ENCODE peak calls at places on chromosome 6, in nine cellular contexts. W is fibroblast of lung, Z is kidney epithelial cell, V is HCT116, N is left ventricle myocardium inferior, F is OCI-LY7, C is GM12878, P is BJ, X is psoas muscle. O is an unnamed sample. For H3K36me3, the result is how much of the 10 kb centered on the place peaks cover.

GRCh38 chr6:31586596-31586995 is 519 bp downstream of the LST1 start:
- DNase-seq in W (no peak), Z (no peak), V (no peak), N (no peak), F (peak), C (no peak), P (no peak), X (no peak), O (no peak)

GRCh38 chr6:158988477-158988876 is 11.5 kb downstream of the RSPH3 start:
- DNase-seq in W (no peak), Z (no peak), V (no peak), N (no peak), F (no peak), C (no peak), P (no peak), X (no peak), O (no peak)

GRCh38 chr6:135985471-135985870 is 134.0 kb downstream of the PDE7B start:
- DNase-seq in W (peak), Z (no peak), V (no peak), N (no peak), F (no peak), C (no peak), P (no peak), X (no peak), O (no peak)

GRCh38 chr6:57265755-57266221 is 43.7 kb upstream of the RAB23 start:
- DNase-seq in W (peak), Z (no peak), V (no peak), N (no peak), F (no peak), C (no peak), P (no peak), X (no peak), O (no peak)

GRCh38 chr6:118679293-118679692 is 27.9 kb upstream of the CEP85L start:
- DNase-seq in W (peak), Z (no peak), V (no peak), N (no peak), F (no peak), C (no peak), P (peak), X (no peak), O (no peak)

GRCh38 chr6:130111031-130111430 is 92.7 kb downstream of the L3MBTL3 start:
- DNase-seq in W (no peak), Z (no peak), V (no peak), N (no peak), F (no peak), C (no peak), P (no peak), X (no peak), O (no peak)

GRCh38 chr6:128491041-128491642 is 29.3 kb downstream of the PTPRK start:
- DNase-seq in W (peak), Z (no peak), V (peak), N (no peak), F (no peak), C (no peak), P (no peak), X (no peak), O (no peak)

GRCh38 chr6:146884728-146885127 is 286.0 kb downstream of the ADGB start:
- DNase-seq in W (no peak), Z (peak), V (no peak), N (no peak), F (no peak), C (no peak), P (no peak), X (no peak), O (no peak)

GRCh38 chr6:49570474-49571079 is 20.1 kb downstream of the C6orf141 start:
- DNase-seq in W (peak), Z (no peak), V (no peak), N (no peak), F (no peak), C (no peak), P (no peak), X (no peak), O (no peak)

GRCh38 chr6:5782783-5783567 is 223.8 kb downstream of the NRN1 start:
- DNase-seq in W (peak), Z (no peak), V (no peak), N (peak), F (no peak), C (no peak), P (no peak), X (peak), O (peak)

GRCh38 chr6:160261120-160261450 is 2.5 kb upstream of the SLC22A2 start:
- DNase-seq in W (no peak), Z (no peak), V (no peak), N (no peak), F (no peak), C (no peak), P (no peak), X (no peak), O (no peak)

GRCh38 chr6:104887350-104887749 is 27.6 kb upstream of the HACE1 start:
- DNase-seq in W (peak), Z (no peak), V (no peak), N (no peak), F (peak), C (no peak), P (no peak), X (no peak), O (no peak)

GRCh38 chr6:132399376-132400074 is 1.8 kb downstream of the MOXD1 start:
- DNase-seq in W (peak), Z (peak), V (no peak), N (no peak), F (no peak), C (no peak), P (peak), X (no peak), O (no peak)

GRCh38 chr6:122307577-122307976 is 91.9 kb upstream of the HSF2 start:
- DNase-seq in W (no peak), Z (no peak), V (no peak), N (no peak), F (no peak), C (no peak), P (no peak), X (no peak), O (no peak)

GRCh38 chr6:146598785-146599405 is at the start of gene ADGB:
- DNase-seq in W (peak), Z (no peak), V (no peak), N (peak), F (no peak), C (no peak), P (peak), X (peak), O (peak)

GRCh38 chr6:82410151-82410621 is 46.6 kb downstream of the TPBG start:
- DNase-seq in W (peak), Z (no peak), V (no peak), N (no peak), F (no peak), C (no peak), P (no peak), X (no peak), O (no peak)

GRCh38 chr6:35498407-35499045 is 1.6 kb upstream of the TEAD3 start:
- DNase-seq in W (no peak), Z (no peak), V (no peak), N (no peak), F (no peak), C (no peak), P (no peak), X (no peak), O (no peak)

GRCh38 chr6:140017470-140017869 is 643.0 kb upstream of the CITED2 start:
- DNase-seq in W (no peak), Z (no peak), V (no peak), N (no peak), F (no peak), C (no peak), P (no peak), X (no peak), O (no peak)

GRCh38 chr6:102995491-102995890 is 1602.0 kb downstream of the GRIK2 start:
- DNase-seq in W (no peak), Z (no peak), V (no peak), N (no peak), F (no peak), C (no peak), P (no peak), X (no peak), O (no peak)

GRCh38 chr6:155497273-155497672 is 41.6 kb upstream of the NOX3 start:
- DNase-seq in W (no peak), Z (no peak), V (no peak), N (no peak), F (no peak), C (no peak), P (no peak), X (no peak), O (no peak)

DNA sequence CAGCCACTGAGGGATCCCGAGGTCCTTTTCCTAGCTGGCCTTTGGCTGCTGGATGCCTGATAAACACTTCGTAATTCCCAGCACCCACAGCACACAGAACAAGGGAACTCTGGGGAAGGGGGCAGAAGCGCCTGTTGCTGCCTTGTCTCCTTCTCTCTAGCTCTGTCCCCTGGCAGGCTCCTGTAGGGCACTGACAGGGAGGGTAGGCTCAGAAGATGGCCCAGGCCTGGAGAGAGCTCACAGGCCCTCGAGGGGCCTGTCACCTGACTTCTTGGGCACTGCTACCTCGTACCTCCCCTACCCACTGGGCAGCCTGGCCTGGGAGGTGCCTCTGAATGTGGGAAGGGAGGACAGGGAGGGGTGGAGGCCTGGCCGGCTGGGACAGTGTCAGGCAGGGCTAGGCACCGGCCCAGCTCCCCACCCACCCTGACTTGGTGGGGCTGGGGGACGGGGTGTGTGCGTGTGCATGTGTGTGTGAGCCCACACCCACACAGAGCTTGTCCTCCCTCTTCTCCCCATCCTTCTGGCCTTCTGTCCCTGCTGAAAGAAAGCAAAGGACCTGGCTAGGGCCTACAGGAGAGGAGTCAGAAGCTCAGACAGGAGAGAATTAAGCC is 18.1 kb downstream of the C6orf132 start:
- DNase-seq in W (no peak), Z (no peak), V (no peak), N (no peak), F (no peak), C (no peak), P (no peak), X (no peak), O (no peak)
- H3K36me3 ChIP-seq in W (under half), Z (under half), V (under half), N (under half), F (under half), C (under half), P (under half), X (under half), O (under half)

GRCh38 chr6:69427882-69428281 is 368.9 kb downstream of the LMBRD1 start:
- DNase-seq in W (no peak), Z (no peak), V (no peak), N (no peak), F (no peak), C (no peak), P (no peak), X (no peak), O (no peak)
- TF ChIP-seq CTCF in W (no peak), Z (no peak), V (no peak), N (no peak), F (no peak), C (no peak), P (no peak), X (no peak), O (peak)

DNA sequence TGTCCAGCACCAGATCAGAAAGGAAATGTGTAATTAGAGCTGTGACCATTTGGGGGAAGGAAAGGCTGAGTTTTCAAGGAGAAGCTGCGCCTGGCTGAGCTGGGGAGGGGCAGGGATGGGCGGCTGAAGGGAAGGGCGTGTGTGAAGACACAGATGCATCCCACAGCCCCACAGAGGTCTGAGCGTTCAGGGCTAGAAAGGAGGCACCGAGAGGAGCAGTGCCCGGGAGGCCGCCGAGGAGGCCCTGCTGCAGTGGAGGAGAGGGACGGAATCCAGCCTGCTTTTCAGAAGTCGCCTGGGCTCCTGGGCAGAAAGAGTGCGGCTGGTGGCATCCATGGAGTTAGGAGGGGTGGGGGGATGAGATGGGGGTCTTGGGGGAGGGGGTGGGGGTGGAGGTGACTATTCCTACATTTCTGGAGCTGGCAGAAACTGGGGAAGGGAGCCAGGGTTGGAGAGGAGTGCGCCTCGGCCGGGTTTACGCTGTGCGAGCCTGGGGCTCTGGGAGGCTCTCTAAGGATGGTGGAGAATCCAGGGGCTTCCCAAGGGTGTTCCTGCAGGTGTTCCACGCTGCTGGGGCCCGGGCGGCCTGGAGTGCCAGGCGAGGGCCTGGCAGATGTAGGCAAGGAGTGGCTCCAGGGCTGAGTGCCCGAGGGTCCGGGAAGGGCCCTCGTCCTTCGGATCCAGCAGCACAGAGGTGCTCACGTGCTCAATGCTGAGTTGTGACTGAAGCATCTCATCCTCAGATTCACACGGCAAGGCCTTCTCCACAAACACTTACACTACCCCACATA is 41.8 kb downstream of the WDR27 start:
- DNase-seq in W (no peak), Z (no peak), V (no peak), N (no peak), F (no peak), C (no peak), P (no peak), X (no peak), O (no peak)
- H3K36me3 ChIP-seq in W (under half), Z (under half), V (under half), N (under half), F (half or more), C (under half), P (under half), X (under half), O (under half)

DNA sequence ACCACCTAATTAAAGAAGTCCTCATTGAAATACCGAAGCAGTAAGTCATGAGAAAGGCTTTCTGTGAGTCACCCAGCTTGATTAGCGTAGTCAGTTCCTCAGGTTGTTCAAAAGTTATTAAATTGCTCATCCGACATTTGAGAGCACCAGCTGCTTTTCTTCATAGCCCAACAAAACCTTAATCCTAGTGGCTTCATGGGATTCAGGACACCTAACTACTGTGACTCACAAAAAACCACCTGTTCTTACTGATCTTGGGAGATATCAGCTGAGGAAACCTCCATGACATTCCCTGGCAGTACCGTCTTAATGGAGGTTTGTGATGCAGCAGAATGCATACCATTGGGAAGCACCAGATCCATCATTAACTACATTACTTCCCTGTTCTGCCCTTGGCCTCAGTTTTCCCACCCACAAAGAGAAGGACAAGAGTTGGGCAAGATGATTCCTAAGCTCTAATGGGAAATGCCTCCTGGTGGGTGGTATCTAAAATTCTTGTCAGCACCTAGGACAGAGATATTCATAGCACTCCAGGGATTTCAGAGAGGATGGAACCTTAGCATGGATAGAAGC is 103.8 kb downstream of the KHDC1L start:
- DNase-seq in W (peak), Z (peak), V (no peak), N (no peak), F (no peak), C (no peak), P (peak), X (no peak), O (no peak)
- TF ChIP-seq CTCF in W (no peak), Z (peak), V (no peak), N (no peak), F (no peak), C (no peak), P (peak), X (no peak), O (no peak)

GRCh38 chr6:112154711-112155110 is 67.3 kb downstream of the FAM229B start:
- DNase-seq in W (peak), Z (no peak), V (no peak), N (no peak), F (no peak), C (no peak), P (no peak), X (no peak), O (no peak)

GRCh38 chr6:112156694-112157093 is 69.3 kb downstream of the FAM229B start:
- DNase-seq in W (no peak), Z (no peak), V (no peak), N (no peak), F (no peak), C (no peak), P (no peak), X (no peak), O (no peak)

GRCh38 chr6:112160745-112161144 is 73.4 kb downstream of the FAM229B start:
- DNase-seq in W (no peak), Z (no peak), V (no peak), N (no peak), F (no peak), C (no peak), P (no peak), X (no peak), O (no peak)

GRCh38 chr6:112153926-112154621 is 66.7 kb downstream of the FAM229B start:
- DNase-seq in W (peak), Z (peak), V (no peak), N (no peak), F (no peak), C (no peak), P (peak), X (no peak), O (no peak)

GRCh38 chr6:112155900-112156299 is 68.5 kb downstream of the FAM229B start:
- DNase-seq in W (peak), Z (no peak), V (no peak), N (no peak), F (no peak), C (no peak), P (no peak), X (no peak), O (no peak)
- H3K36me3 ChIP-seq in W (under half), Z (under half), V (under half), N (half or more), F (under half), C (under half), P (under half), X (under half), O (under half)

GRCh38 chr6:25942561-25943147 is 12.2 kb upstream of the SLC17A2 start:
- DNase-seq in W (peak), Z (peak), V (peak), N (no peak), F (peak), C (no peak), P (no peak), X (no peak), O (no peak)
- TF ChIP-seq CTCF in W (peak), Z (peak), V (peak), N (peak), F (peak), C (peak), P (peak), X (peak), O (peak)

DNA sequence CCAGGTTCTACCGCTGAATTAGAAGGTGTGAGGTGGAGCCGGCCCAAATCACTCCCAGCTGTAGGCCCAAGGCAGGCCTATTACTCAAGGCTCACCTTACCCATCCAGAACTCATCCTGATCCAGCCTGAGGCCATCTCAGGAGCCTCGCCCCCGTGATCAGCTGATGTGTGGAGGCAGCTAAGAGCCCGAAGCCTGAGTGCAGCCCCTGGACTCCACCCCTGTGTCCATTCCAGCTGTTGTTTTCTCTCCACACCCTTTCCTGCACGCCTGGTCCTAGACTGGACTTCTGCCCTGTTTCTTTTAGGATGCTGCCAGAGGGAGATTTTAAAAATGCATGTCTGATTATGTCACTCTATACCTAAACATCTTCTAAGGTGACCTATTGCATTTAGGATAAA is 124.7 kb upstream of the SUPT3H start:
- DNase-seq in W (no peak), Z (no peak), V (no peak), N (no peak), F (no peak), C (no peak), P (no peak), X (no peak), O (no peak)
- H3K36me3 ChIP-seq in W (under half), Z (under half), V (under half), N (under half), F (under half), C (under half), P (under half), X (under half), O (under half)

DNA sequence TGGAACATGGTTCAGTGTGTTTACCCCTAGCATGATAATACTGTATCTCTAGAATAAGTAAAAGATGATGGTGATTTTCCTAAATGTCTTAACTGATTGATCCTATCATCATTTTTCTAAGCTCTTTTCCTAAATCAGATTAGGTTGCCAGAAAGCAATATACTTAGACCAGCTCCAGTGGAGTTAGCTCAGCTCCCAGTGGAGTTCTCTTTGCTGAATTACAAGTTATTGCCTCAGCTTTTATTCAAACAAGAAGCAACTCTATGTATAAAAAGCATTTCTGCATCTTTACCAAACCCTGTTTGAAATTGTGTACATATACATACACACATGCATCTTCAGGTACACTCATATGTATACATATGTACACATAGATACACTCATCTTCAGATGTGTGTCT is 44.9 kb downstream of the SNX9 start:
- DNase-seq in W (no peak), Z (no peak), V (no peak), N (no peak), F (no peak), C (no peak), P (no peak), X (no peak), O (no peak)
- TF ChIP-seq CTCF in W (no peak), Z (no peak), V (no peak), N (no peak), F (no peak), C (no peak), P (no peak), X (no peak), O (no peak)

GRCh38 chr6:16148498-16148897 is 19.6 kb downstream of the MYLIP start:
- DNase-seq in W (no peak), Z (peak), V (no peak), N (no peak), F (no peak), C (no peak), P (no peak), X (no peak), O (no peak)

GRCh38 chr6:16149305-16149704 is 20.4 kb downstream of the MYLIP start:
- DNase-seq in W (no peak), Z (no peak), V (no peak), N (no peak), F (no peak), C (no peak), P (no peak), X (no peak), O (no peak)

GRCh38 chr6:16146028-16146427 is 17.1 kb downstream of the MYLIP start:
- DNase-seq in W (peak), Z (no peak), V (no peak), N (no peak), F (no peak), C (no peak), P (no peak), X (peak), O (no peak)

GRCh38 chr6:16145038-16145437 is 16.2 kb downstream of the MYLIP start:
- DNase-seq in W (no peak), Z (no peak), V (no peak), N (no peak), F (no peak), C (no peak), P (no peak), X (no peak), O (no peak)

DNA sequence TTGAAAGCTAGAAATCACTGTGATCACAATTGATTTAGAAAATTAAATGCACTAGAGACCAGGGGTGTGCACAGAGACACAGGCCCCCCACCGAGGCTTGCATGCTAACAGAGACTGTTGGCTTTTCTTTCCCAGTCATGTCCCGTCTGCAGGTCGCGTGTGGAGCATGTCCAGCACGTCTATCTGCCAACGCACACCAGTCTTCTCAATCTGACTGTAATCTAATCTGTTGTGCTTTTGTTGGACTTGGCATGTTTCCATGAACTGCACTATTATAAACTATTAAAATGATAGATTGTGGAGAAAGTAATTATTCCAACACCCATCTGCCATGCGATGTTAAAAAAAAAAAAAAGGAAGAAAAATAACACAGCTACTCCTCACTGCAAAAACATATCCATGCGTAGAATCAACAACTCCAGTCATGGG is 17.7 kb downstream of the MYLIP start:
- DNase-seq in W (peak), Z (no peak), V (no peak), N (no peak), F (no peak), C (no peak), P (no peak), X (peak), O (no peak)
- H3K36me3 ChIP-seq in W (under half), Z (under half), V (under half), N (half or more), F (half or more), C (half or more), P (under half), X (under half), O (half or more)